ENCODE peak calls at places on chromosomes 16 and 17, in four cellular contexts. A, R, H and Q are unnamed samples.

GRCh38 chr16:10988164-10988803 is 43.9 kb downstream of the CLEC16A start:
- DNase-seq in A (no peak), R (no peak), H (peak; percentile 65), Q (no peak)

GRCh38 chr16:48053346-48053745 is 102.4 kb downstream of the ABCC12 start:
- DNase-seq in A (peak; percentile 84), R (peak; percentile 70), H (peak; percentile 51), Q (peak; percentile 21)

GRCh38 chr17:44527954-44528353 is 24.7 kb upstream of the GPATCH8 start:
- DNase-seq in A (no peak), R (no peak), H (no peak), Q (no peak)

GRCh38 chr16:66266436-66267286 is 99.8 kb upstream of the CDH5 start:
- DNase-seq in A (no peak), R (peak; percentile 69), H (no peak), Q (no peak)

GRCh38 chr16:26830716-26831115 is 236.0 kb upstream of the C16orf82 start:
- DNase-seq in A (no peak), R (no peak), H (no peak), Q (no peak)

GRCh38 chr17:1643293-1643998 is 2.1 kb downstream of the SCARF1 start:
- DNase-seq in A (peak; percentile 52), R (peak; percentile 92), H (peak; percentile 88), Q (peak; percentile 35)

GRCh38 chr16:84199861-84200260 is 8.9 kb downstream of the ADAD2 start:
- DNase-seq in A (no peak), R (peak; percentile 71), H (no peak), Q (no peak)

GRCh38 chr17:1627987-1628855 is at the start of gene SLC43A2:
- DNase-seq in A (peak; percentile 58), R (peak; percentile 94), H (peak; percentile 91), Q (peak; percentile 47)

GRCh38 chr17:51154176-51154575 is 817 bp downstream of the NME1 start:
- DNase-seq in A (no peak), R (no peak), H (no peak), Q (no peak)

GRCh38 chr17:27345141-27345904 is 51.4 kb downstream of the WSB1 start:
- DNase-seq in A (peak; percentile 35), R (no peak), H (peak; percentile 74), Q (peak; percentile 84)

GRCh38 chr17:66172706-66173223 is 19.2 kb downstream of the CEP112 start:
- DNase-seq in A (no peak), R (no peak), H (no peak), Q (no peak)

GRCh38 chr17:19904412-19904811 is 36.7 kb upstream of the ULK2 start:
- DNase-seq in A (no peak), R (no peak), H (no peak), Q (no peak)

GRCh38 chr16:80931985-80932720 is 74.5 kb downstream of the CMC2 start:
- DNase-seq in A (no peak), R (peak; percentile 73), H (peak; percentile 77), Q (peak; percentile 34)

GRCh38 chr16:35142147-35142808 is 1682.9 kb downstream of the TP53TG3F start:
- DNase-seq in A (no peak), R (no peak), H (no peak), Q (no peak)

GRCh38 chr16:70706948-70707465 is 21.2 kb upstream of the MTSS2 start:
- DNase-seq in A (peak; percentile 58), R (no peak), H (no peak), Q (peak; percentile 93)

GRCh38 chr17:63173450-63173849 is 207.4 kb downstream of the TANC2 start:
- DNase-seq in A (no peak), R (no peak), H (no peak), Q (no peak)

GRCh38 chr17:61488878-61489718 is 36.9 kb downstream of the TBX4 start:
- DNase-seq in A (no peak), R (no peak), H (no peak), Q (no peak)

GRCh38 chr17:61491981-61492380 is 39.8 kb downstream of the TBX4 start:
- DNase-seq in A (no peak), R (no peak), H (no peak), Q (no peak)

GRCh38 chr17:61492759-61493526 is 40.7 kb downstream of the TBX4 start:
- DNase-seq in A (peak; percentile 92), R (no peak), H (no peak), Q (no peak)

GRCh38 chr17:61489719-61490490 is 37.7 kb downstream of the TBX4 start:
- DNase-seq in A (no peak), R (no peak), H (no peak), Q (no peak)

GRCh38 chr17:61490540-61490975 is 38.3 kb downstream of the TBX4 start:
- DNase-seq in A (peak; percentile 81), R (no peak), H (no peak), Q (peak; percentile 80)
- H3K4me1 ChIP-seq in A (peaks cover 16% of the 10 kb centered on the region), R (peaks cover 5% of the 10 kb centered on the region), H (peaks cover 4% of the 10 kb centered on the region), Q (no peaks in the 10 kb centered on the region)

DNA sequence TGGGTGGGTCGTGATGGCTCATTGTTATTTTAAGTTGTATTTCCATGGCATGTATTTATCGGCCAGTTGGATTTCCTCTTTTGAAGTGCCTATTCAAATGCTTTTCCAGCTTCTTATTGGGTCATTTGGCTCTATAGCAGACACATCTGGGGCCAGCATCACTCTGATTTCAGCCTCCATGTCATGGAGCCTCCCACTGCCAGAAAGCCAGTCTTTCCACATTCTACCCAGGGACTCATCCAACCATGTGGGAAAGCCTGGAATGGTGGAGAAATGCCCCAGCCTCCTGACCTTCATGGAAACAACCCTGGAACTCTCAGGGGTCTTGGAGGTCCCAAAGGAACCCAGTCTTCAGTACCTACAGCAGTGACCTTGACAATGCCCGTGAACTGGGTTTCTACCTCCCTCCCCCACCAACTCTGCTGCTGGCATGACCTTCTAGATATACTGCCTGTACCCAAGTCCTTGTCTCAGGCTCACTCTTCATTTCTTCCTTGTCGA is 33.8 kb upstream of the ADGRG1 start:
- DNase-seq in A (peak; percentile 81), R (no peak), H (no peak), Q (no peak)
- H3K27me3 ChIP-seq in A (no peaks in the 10 kb centered on the region), R (no peaks in the 10 kb centered on the region), H (peaks cover 4% of the 10 kb centered on the region), Q (no peaks in the 10 kb centered on the region)

GRCh38 chr16:89357460-89357859 is 132.9 kb downstream of the ANKRD11 start:
- DNase-seq in A (no peak), R (peak; percentile 67), H (no peak), Q (no peak)
- H3K4me1 ChIP-seq in A (peaks cover 7% of the 10 kb centered on the region), R (peaks cover 86% of the 10 kb centered on the region), H (peaks cover 14% of the 10 kb centered on the region), Q (peaks cover 27% of the 10 kb centered on the region)

GRCh38 chr17:37742762-37743611 is 1.9 kb downstream of the HNF1B start:
- DNase-seq in A (no peak), R (no peak), H (peak; percentile 68), Q (no peak)

GRCh38 chr17:37744633-37744927 is 279 bp downstream of the HNF1B start:
- DNase-seq in A (no peak), R (no peak), H (no peak), Q (no peak)

GRCh38 chr17:37743875-37744632 is 805 bp downstream of the HNF1B start:
- DNase-seq in A (no peak), R (peak; percentile 80), H (peak; percentile 66), Q (no peak)

GRCh38 chr17:37742114-37742761 is 2.6 kb downstream of the HNF1B start:
- DNase-seq in A (peak; percentile 43), R (no peak), H (peak; percentile 70), Q (no peak)

DNA sequence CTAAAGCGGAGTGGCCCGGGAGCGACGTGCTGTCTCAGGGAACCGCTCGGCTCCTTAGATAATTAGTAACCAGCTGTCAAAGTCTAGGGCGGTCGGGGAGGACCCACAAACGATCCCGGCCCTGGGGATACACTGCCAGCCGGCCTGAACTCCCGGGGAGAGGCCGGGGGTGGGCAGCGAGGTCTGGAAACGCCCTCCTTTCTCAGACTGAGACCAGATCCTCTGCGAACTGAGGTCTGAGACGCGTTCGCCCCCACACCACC is 1.3 kb downstream of the HNF1B start:
- DNase-seq in A (no peak), R (peak; percentile 73), H (peak; percentile 77), Q (no peak)
- H3K27me3 ChIP-seq in A (peaks cover 67% of the 10 kb centered on the region), R (peaks cover 89% of the 10 kb centered on the region), H (peaks cover 100% of the 10 kb centered on the region), Q (peaks cover 100% of the 10 kb centered on the region)

DNA sequence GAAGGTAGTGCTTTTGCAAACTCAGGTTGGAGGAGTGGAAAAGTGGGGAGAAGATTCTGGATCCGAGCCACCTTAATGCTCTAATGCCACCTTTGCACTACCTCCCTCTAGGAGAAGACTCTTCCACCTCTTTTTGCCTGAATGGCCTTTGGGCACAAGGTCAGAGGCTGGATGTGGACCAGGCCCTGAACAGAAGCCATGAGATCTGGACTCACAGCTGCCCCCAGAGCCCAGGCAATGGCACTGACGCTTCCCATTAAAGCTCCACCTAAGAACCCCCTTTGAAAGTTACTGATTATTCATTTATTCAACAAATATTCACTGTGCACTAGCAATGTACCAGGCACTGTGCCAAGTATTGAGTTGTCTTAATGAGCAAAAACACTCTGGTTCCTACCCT is 3.2 kb downstream of the SHBG start:
- DNase-seq in A (no peak), R (no peak), H (no peak), Q (no peak)
- H3K4me1 ChIP-seq in A (no peaks in the 10 kb centered on the region), R (no peaks in the 10 kb centered on the region), H (no peaks in the 10 kb centered on the region), Q (no peaks in the 10 kb centered on the region)